ENCODE peak calls at places on chromosomes 12 and 14, in five cellular contexts. B is H7, A is GM19239, T is RPMI8226, R is tibial artery. Q is an unnamed sample.

GRCh38 chr12:109461049-109461845 is 15.9 kb downstream of the KCTD10 start:
- DNase-seq in B (no peak), A (peak; percentile 22), T (peak; percentile 16), R (no peak), Q (no peak)

GRCh38 chr12:79934309-79935020 is 432 bp downstream of the PPP1R12A start:
- DNase-seq in T (no peak), A (no peak), B (peak; percentile 65), R (peak; percentile 42), Q (peak; percentile 56)

GRCh38 chr14:88852632-88853031 is 28.2 kb downstream of the TTC8 start:
- DNase-seq in R (no peak), B (no peak), T (no peak), A (no peak), Q (no peak)

GRCh38 chr14:69424139-69424923 is 25.8 kb downstream of the SLC39A9 start:
- DNase-seq in A (no peak), T (no peak), R (no peak), B (no peak), Q (no peak)

GRCh38 chr12:14961466-14962155 is at the start of gene ARHGDIB:
- DNase-seq in R (peak; percentile 42), T (peak; percentile 75), B (no peak), A (peak; percentile 32), Q (no peak)

GRCh38 chr12:113860950-113861349 is 105.2 kb downstream of the RBM19 start:
- DNase-seq in A (no peak), T (no peak), B (peak; percentile 63), R (no peak), Q (no peak)

GRCh38 chr14:38042356-38042755 is 165.3 kb upstream of the SSTR1 start:
- DNase-seq in A (no peak), T (no peak), R (no peak), B (no peak), Q (no peak)

GRCh38 chr14:102778616-102779351 is 1.5 kb downstream of the TRAF3 start:
- DNase-seq in A (no peak), R (no peak), B (peak; percentile 34), T (no peak), Q (no peak)

GRCh38 chr12:84172823-84173424 is 739.7 kb downstream of the SLC6A15 start:
- DNase-seq in T (no peak), B (no peak), R (no peak), A (no peak), Q (no peak)

GRCh38 chr14:63178912-63179311 is 25.3 kb upstream of the RHOJ start:
- DNase-seq in B (no peak), A (no peak), T (no peak), R (no peak), Q (no peak)

GRCh38 chr12:107475900-107476299 is 209.7 kb upstream of the PWP1 start:
- DNase-seq in B (no peak), R (no peak), T (no peak), A (no peak), Q (no peak)

GRCh38 chr14:52067873-52068740 is 752 bp downstream of the NID2 start:
- DNase-seq in T (no peak), A (peak; percentile 12), R (no peak), B (peak; percentile 68), Q (no peak)

GRCh38 chr14:70473825-70474224 is 21.9 kb downstream of the ADAM21 start:
- DNase-seq in A (no peak), B (no peak), T (no peak), R (no peak), Q (no peak)

GRCh38 chr12:132783917-132784531 is 22.4 kb upstream of the ANKLE2 start:
- DNase-seq in T (no peak), R (peak; percentile 60), A (no peak), B (no peak), Q (no peak)

GRCh38 chr14:103501041-103501870 is 21.4 kb downstream of the CKB start:
- DNase-seq in T (no peak), B (peak; percentile 19), A (no peak), R (no peak), Q (no peak)

GRCh38 chr12:120115692-120116442 is 686 bp downstream of the RAB35 start:
- DNase-seq in B (no peak), A (no peak), R (no peak), T (peak; percentile 67), Q (peak; percentile 54)

GRCh38 chr12:113476093-113476986 is 4.7 kb upstream of the LHX5 start:
- DNase-seq in B (peak; percentile 81), T (no peak), R (no peak), A (no peak), Q (no peak)

GRCh38 chr14:89504602-89505320 is 87.7 kb upstream of the FOXN3 start:
- DNase-seq in T (no peak), B (no peak), A (peak; percentile 26), R (no peak), Q (no peak)

Q was measured in activated CD4-positive, CD25-positive, alpha-beta regulatory T cell treated with anti-CD3 and anti-CD28 coated beads, Interleukin-2, amount 50 U/mL, for 72 hours.